ENCODE peak calls at places on chromosomes 16 and 17, in ten cellular contexts. V is activated CD8-positive, alpha-beta memory T cell treated with anti-CD3 and anti-CD28 coated beads, Interleukin-2, amount 10 ng/mL, durations not matched to agents 7 days and 5 days; H is sciatic nerve; D is Panc1; S is naive thymus-derived CD4-positive, alpha-beta T cell; B is foreskin keratinocyte; Y is left ventricle myocardium superior; A is left cardiac atrium; N is upper lobe of right lung; Q is heart left ventricle. G is an unnamed sample.

GRCh38 chr16:12315330-12316138 is 339.0 kb downstream of the SNX29 start:
- ATAC-seq in A (peak), N (no peak), S (no peak), D (no peak), B (no peak), H (no peak), Q (no peak), Y (no peak), V (no peak), G (no peak)

GRCh38 chr16:3822366-3823045 is 58.0 kb downstream of the CREBBP start:
- ATAC-seq in N (peak), B (peak), S (no peak), Y (peak), D (no peak), Q (peak), V (no peak), A (no peak), H (peak), G (no peak)

GRCh38 chr16:770411-770810 is 9.9 kb downstream of the MSLN start:
- ATAC-seq in N (no peak), S (no peak), Q (no peak), B (no peak), Y (no peak), A (no peak), H (no peak), D (no peak), V (no peak), G (peak)

GRCh38 chr17:66406701-66407644 is 104.6 kb downstream of the PRKCA start:
- ATAC-seq in V (peak), N (no peak), Q (no peak), H (no peak), D (no peak), A (no peak), Y (no peak), B (peak), S (peak), G (no peak)

GRCh38 chr17:63435681-63436522 is 10.2 kb downstream of the CYB561 start:
- ATAC-seq in Y (no peak), D (peak), H (no peak), N (peak), A (no peak), Q (peak), V (no peak), B (peak), S (no peak), G (peak)

GRCh38 chr17:42122371-42123303 is at the start of gene HSPB9:
- ATAC-seq in H (peak), A (no peak), B (peak), D (no peak), Y (peak), Q (peak), N (peak), S (no peak), V (no peak), G (no peak)

GRCh38 chr16:54136276-54136625 is 150.3 kb downstream of the IRX3 start:
- ATAC-seq in Y (no peak), H (no peak), B (peak), N (no peak), S (no peak), V (no peak), A (no peak), D (no peak), Q (no peak), G (no peak)

GRCh38 chr17:13135496-13135895 is 117.7 kb upstream of the ELAC2 start:
- ATAC-seq in N (no peak), D (no peak), A (no peak), V (no peak), B (no peak), Y (no peak), H (no peak), Q (no peak), S (no peak), G (no peak)

GRCh38 chr16:68094614-68094934 is 9.4 kb downstream of the NFATC3 start:
- ATAC-seq in Q (no peak), B (no peak), D (no peak), V (no peak), N (no peak), S (no peak), Y (no peak), H (no peak), A (no peak), G (no peak)

GRCh38 chr17:12736526-12736925 is 52.8 kb upstream of the ARHGAP44 start:
- ATAC-seq in H (no peak), A (no peak), Q (no peak), Y (no peak), S (no peak), N (no peak), D (no peak), V (no peak), B (no peak), G (no peak)

GRCh38 chr16:15948532-15949209 is 745 bp upstream of the ABCC1 start:
- ATAC-seq in Y (no peak), V (peak), D (no peak), H (no peak), N (no peak), A (no peak), S (no peak), Q (no peak), B (peak), G (peak)

GRCh38 chr16:85928411-85928820 is 29.5 kb downstream of the IRF8 start:
- ATAC-seq in A (peak), Q (peak), V (no peak), Y (peak), S (peak), D (no peak), H (peak), N (peak), B (no peak), G (no peak)

GRCh38 chr16:20874088-20874581 is 26.0 kb downstream of the DCUN1D3 start:
- ATAC-seq in V (peak), B (peak), N (no peak), Y (no peak), H (no peak), Q (no peak), D (no peak), A (no peak), S (no peak), G (no peak)

GRCh38 chr16:53261276-53261675 is 173.0 kb upstream of the RBL2 start:
- ATAC-seq in H (no peak), B (no peak), A (no peak), V (no peak), D (no peak), Y (no peak), S (no peak), N (no peak), Q (no peak), G (no peak)

GRCh38 chr17:40023590-40024292 is 8.5 kb downstream of the CSF3 start:
- ATAC-seq in S (no peak), Q (peak), N (peak), Y (peak), V (no peak), D (no peak), B (no peak), A (no peak), H (no peak), G (no peak)

GRCh38 chr16:71846443-71846842 is 667 bp downstream of the ATXN1L start:
- ATAC-seq in D (no peak), Q (no peak), V (no peak), S (no peak), A (peak), B (peak), H (no peak), Y (no peak), N (no peak), G (no peak)

GRCh38 chr17:3167574-3167973 is 29.7 kb upstream of the OR1A2 start:
- ATAC-seq in D (no peak), B (no peak), Y (no peak), S (peak), N (peak), A (no peak), Q (no peak), V (no peak), H (no peak), G (peak)

GRCh38 chr16:26701243-26701886 is 365.4 kb upstream of the C16orf82 start:
- ATAC-seq in S (no peak), V (no peak), Y (no peak), H (no peak), Q (no peak), N (no peak), B (no peak), A (no peak), D (no peak), G (no peak)

GRCh38 chr17:6551909-6552768 is 4.2 kb downstream of the PITPNM3 start:
- ATAC-seq in D (no peak), A (no peak), S (no peak), Q (peak), B (peak), Y (peak), V (no peak), N (peak), H (peak), G (no peak)

GRCh38 chr17:49514374-49514738 is 19.3 kb downstream of the NGFR start:
- ATAC-seq in Y (peak), B (no peak), V (no peak), S (no peak), Q (peak), A (no peak), N (no peak), D (peak), H (peak), G (no peak)

GRCh38 chr16:82368041-82368440 is 198.0 kb upstream of the MPHOSPH6 start:
- ATAC-seq in V (no peak), B (peak), A (peak), N (peak), D (no peak), S (no peak), Y (peak), H (no peak), Q (peak), G (no peak)

GRCh38 chr17:66494023-66494803 is 191.8 kb downstream of the PRKCA start:
- ATAC-seq in B (peak), H (no peak), S (peak), Q (no peak), V (peak), Y (no peak), A (no peak), D (peak), N (peak), G (no peak)

GRCh38 chr17:82314012-82314720 is 3.2 kb downstream of the CD7 start:
- ATAC-seq in Y (no peak), Q (no peak), H (no peak), B (no peak), A (no peak), N (no peak), V (no peak), S (no peak), D (peak), G (no peak)

GRCh38 chr17:42775534-42776098 is 2.4 kb downstream of the VPS25 start:
- ATAC-seq in V (no peak), N (no peak), B (no peak), A (no peak), H (no peak), D (no peak), S (no peak), Y (no peak), Q (no peak), G (peak)

GRCh38 chr16:27302126-27302525 is 11.6 kb upstream of the IL4R start:
- ATAC-seq in A (no peak), S (no peak), B (no peak), N (no peak), V (no peak), Y (no peak), Q (no peak), H (no peak), D (no peak), G (no peak)

GRCh38 chr16:1492082-1492922 is 858 bp upstream of the TELO2 start:
- ATAC-seq in V (no peak), D (no peak), B (no peak), A (no peak), S (no peak), Y (no peak), N (no peak), Q (no peak), H (peak), G (no peak)

GRCh38 chr17:64036198-64036922 is 15.9 kb upstream of the ICAM2 start:
- ATAC-seq in Q (no peak), S (no peak), V (no peak), D (no peak), A (no peak), Y (no peak), B (no peak), H (no peak), N (peak), G (no peak)

GRCh38 chr16:66373667-66374066 is 7.2 kb downstream of the CDH5 start:
- ATAC-seq in B (no peak), S (no peak), N (no peak), Y (no peak), A (no peak), H (no peak), D (no peak), V (no peak), Q (no peak), G (no peak)

GRCh38 chr16:75787421-75787820 is 61.1 kb upstream of the CPHXL start:
- ATAC-seq in A (no peak), V (no peak), D (no peak), N (no peak), H (no peak), Y (no peak), S (no peak), Q (no peak), B (no peak), G (no peak)

GRCh38 chr17:28086519-28086918 is 44.0 kb downstream of the NLK start:
- ATAC-seq in Q (no peak), S (no peak), V (no peak), N (no peak), H (no peak), A (no peak), B (peak), D (peak), Y (no peak), G (no peak)

GRCh38 chr17:51840688-51841087 is 317.8 kb downstream of the CA10 start:
- ATAC-seq in A (no peak), Y (no peak), S (no peak), B (no peak), V (no peak), H (no peak), D (no peak), N (no peak), Q (no peak), G (no peak)

G was measured in stimulated activated memory B cell treated with anti-CD40 and anti-IgM and Interleukin-4, amounts not matched to agents 10 μg/mL and 1 μg/mL and 100 μg/mL, for 72 hours.